ENCODE peak calls at places on chromosome 1, in ten cellular contexts. One of them, this sample, is unnamed.

GRCh38 chr1:46724991-46725735 is 6.2 kb upstream of the EFCAB14 start:
- DNase-seq in astrocyte of the spinal cord: peak
- DNase-seq in A673: peak
- DNase-seq in foreskin fibroblast: peak
- DNase-seq in colonic mucosa: peak
- DNase-seq in HFF-Myc: peak
- DNase-seq in lung: peak
- DNase-seq in psoas muscle: peak
- DNase-seq in ovary: peak
- DNase-seq in stomach: peak
- DNase-seq in this sample: peak

GRCh38 chr1:1233567-1233892 is 1.5 kb downstream of the B3GALT6 start:
- DNase-seq in astrocyte of the spinal cord: no peak
- DNase-seq in A673: no peak
- DNase-seq in foreskin fibroblast: no peak
- DNase-seq in colonic mucosa: no peak
- DNase-seq in HFF-Myc: no peak
- DNase-seq in lung: no peak
- DNase-seq in psoas muscle: no peak
- DNase-seq in ovary: no peak
- DNase-seq in stomach: no peak
- DNase-seq in this sample: no peak

GRCh38 chr1:94094466-94095111 is 26.4 kb downstream of the ABCA4 start:
- DNase-seq in astrocyte of the spinal cord: peak
- DNase-seq in A673: peak
- DNase-seq in foreskin fibroblast: peak
- DNase-seq in colonic mucosa: peak
- DNase-seq in HFF-Myc: no peak
- DNase-seq in lung: peak
- DNase-seq in psoas muscle: peak
- DNase-seq in ovary: peak
- DNase-seq in stomach: no peak
- DNase-seq in this sample: no peak

GRCh38 chr1:110308247-110308646 is 30.9 kb upstream of the RBM15 start:
- DNase-seq in astrocyte of the spinal cord: peak
- DNase-seq in A673: no peak
- DNase-seq in foreskin fibroblast: peak
- DNase-seq in colonic mucosa: no peak
- DNase-seq in HFF-Myc: no peak
- DNase-seq in lung: no peak
- DNase-seq in psoas muscle: no peak
- DNase-seq in ovary: no peak
- DNase-seq in stomach: no peak
- DNase-seq in this sample: no peak

GRCh38 chr1:35808376-35809155 is 750 bp downstream of the AGO4 start:
- DNase-seq in astrocyte of the spinal cord: peak
- DNase-seq in A673: peak
- DNase-seq in foreskin fibroblast: peak
- DNase-seq in colonic mucosa: peak
- DNase-seq in HFF-Myc: no peak
- DNase-seq in lung: peak
- DNase-seq in psoas muscle: peak
- DNase-seq in ovary: peak
- DNase-seq in stomach: peak
- DNase-seq in this sample: no peak

GRCh38 chr1:89841507-89841906 is 20.7 kb downstream of the LRRC8D start:
- DNase-seq in astrocyte of the spinal cord: no peak
- DNase-seq in A673: no peak
- DNase-seq in foreskin fibroblast: no peak
- DNase-seq in colonic mucosa: no peak
- DNase-seq in HFF-Myc: no peak
- DNase-seq in lung: no peak
- DNase-seq in psoas muscle: no peak
- DNase-seq in ovary: no peak
- DNase-seq in stomach: no peak
- DNase-seq in this sample: no peak

GRCh38 chr1:1893997-1894353 is 3.1 kb upstream of the GNB1 start:
- DNase-seq in astrocyte of the spinal cord: no peak
- DNase-seq in A673: no peak
- DNase-seq in foreskin fibroblast: no peak
- DNase-seq in colonic mucosa: no peak
- DNase-seq in HFF-Myc: no peak
- DNase-seq in lung: no peak
- DNase-seq in psoas muscle: no peak
- DNase-seq in ovary: no peak
- DNase-seq in stomach: no peak
- DNase-seq in this sample: no peak

GRCh38 chr1:50332941-50333594 is 90.2 kb downstream of the DMRTA2 start:
- DNase-seq in astrocyte of the spinal cord: peak
- DNase-seq in A673: peak
- DNase-seq in foreskin fibroblast: peak
- DNase-seq in colonic mucosa: peak
- DNase-seq in HFF-Myc: peak
- DNase-seq in lung: peak
- DNase-seq in psoas muscle: peak
- DNase-seq in ovary: peak
- DNase-seq in stomach: peak
- DNase-seq in this sample: peak

GRCh38 chr1:9631613-9632012 is 19.9 kb upstream of the PIK3CD start:
- DNase-seq in astrocyte of the spinal cord: no peak
- DNase-seq in A673: no peak
- DNase-seq in foreskin fibroblast: no peak
- DNase-seq in colonic mucosa: no peak
- DNase-seq in HFF-Myc: no peak
- DNase-seq in lung: no peak
- DNase-seq in psoas muscle: no peak
- DNase-seq in ovary: no peak
- DNase-seq in stomach: no peak
- DNase-seq in this sample: no peak

GRCh38 chr1:9628541-9629444 is 22.7 kb upstream of the PIK3CD start:
- DNase-seq in astrocyte of the spinal cord: no peak
- DNase-seq in A673: no peak
- DNase-seq in foreskin fibroblast: no peak
- DNase-seq in colonic mucosa: peak
- DNase-seq in HFF-Myc: no peak
- DNase-seq in lung: no peak
- DNase-seq in psoas muscle: no peak
- DNase-seq in ovary: no peak
- DNase-seq in stomach: no peak
- DNase-seq in this sample: no peak

GRCh38 chr1:9633493-9633892 is 18.0 kb upstream of the PIK3CD start:
- DNase-seq in astrocyte of the spinal cord: no peak
- DNase-seq in A673: no peak
- DNase-seq in foreskin fibroblast: no peak
- DNase-seq in colonic mucosa: no peak
- DNase-seq in HFF-Myc: no peak
- DNase-seq in lung: no peak
- DNase-seq in psoas muscle: no peak
- DNase-seq in ovary: no peak
- DNase-seq in stomach: no peak
- DNase-seq in this sample: no peak

GRCh38 chr1:9629445-9630201 is 21.9 kb upstream of the PIK3CD start:
- DNase-seq in astrocyte of the spinal cord: no peak
- DNase-seq in A673: no peak
- DNase-seq in foreskin fibroblast: no peak
- DNase-seq in colonic mucosa: peak
- DNase-seq in HFF-Myc: no peak
- DNase-seq in lung: peak
- DNase-seq in psoas muscle: peak
- DNase-seq in ovary: peak
- DNase-seq in stomach: peak
- DNase-seq in this sample: no peak

DNA sequence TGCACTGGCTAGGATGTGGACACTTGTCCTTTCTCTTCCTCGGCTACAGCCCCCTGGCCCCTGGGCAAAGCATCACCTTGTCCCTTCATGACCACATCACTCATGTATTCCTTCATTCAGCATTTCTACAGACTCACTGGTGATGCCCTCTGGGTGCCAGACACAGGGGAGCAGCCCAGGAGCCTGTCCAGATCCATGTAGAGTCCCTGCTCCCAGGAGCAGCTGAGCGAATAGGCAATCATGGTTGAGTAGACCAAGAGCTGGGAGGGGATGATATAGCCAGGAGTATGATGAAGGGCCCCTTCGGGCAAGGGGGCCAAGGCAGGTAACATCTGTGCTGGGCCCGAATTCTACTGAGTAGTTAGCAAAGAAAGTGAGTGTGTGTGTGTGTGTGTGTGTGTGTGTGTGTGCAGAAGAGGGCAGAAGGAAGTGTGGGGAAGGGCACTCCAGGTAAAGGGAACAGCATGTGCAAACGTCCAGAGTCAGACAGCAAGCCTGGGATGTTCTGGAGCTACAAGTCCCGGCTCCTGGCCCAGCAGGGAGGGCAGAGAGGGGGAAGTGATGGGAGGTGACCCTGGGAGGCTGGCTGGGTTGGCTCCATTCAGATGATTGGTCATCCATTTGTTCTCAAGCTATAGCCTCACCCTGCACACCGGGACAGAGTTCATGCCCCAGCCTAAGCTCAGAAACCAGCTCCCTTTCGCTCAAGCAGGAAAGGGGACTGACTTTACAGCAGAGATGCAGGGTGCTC is 21.0 kb upstream of the PIK3CD start:
- DNase-seq in astrocyte of the spinal cord: no peak
- DNase-seq in A673: no peak
- DNase-seq in foreskin fibroblast: no peak
- DNase-seq in colonic mucosa: no peak
- DNase-seq in HFF-Myc: no peak
- DNase-seq in lung: no peak
- DNase-seq in psoas muscle: no peak
- DNase-seq in ovary: no peak
- DNase-seq in stomach: no peak
- DNase-seq in this sample: no peak
- H3K4me3 ChIP-seq in astrocyte of the spinal cord: no peak
- H3K4me3 ChIP-seq in A673: no peak
- H3K4me3 ChIP-seq in foreskin fibroblast: no peak
- H3K4me3 ChIP-seq in colonic mucosa: peak
- H3K4me3 ChIP-seq in HFF-Myc: no peak
- H3K4me3 ChIP-seq in lung: no peak
- H3K4me3 ChIP-seq in psoas muscle: no peak
- H3K4me3 ChIP-seq in ovary: no peak
- H3K4me3 ChIP-seq in stomach: peak
- H3K4me3 ChIP-seq in this sample: no peak

GRCh38 chr1:226663327-226663704 is 75.8 kb downstream of the ITPKB start:
- DNase-seq in astrocyte of the spinal cord: no peak
- DNase-seq in A673: no peak
- DNase-seq in foreskin fibroblast: no peak
- DNase-seq in colonic mucosa: no peak
- DNase-seq in HFF-Myc: no peak
- DNase-seq in lung: no peak
- DNase-seq in psoas muscle: no peak
- DNase-seq in ovary: no peak
- DNase-seq in stomach: no peak
- DNase-seq in this sample: no peak

GRCh38 chr1:226661271-226661670 is 77.8 kb downstream of the ITPKB start:
- DNase-seq in astrocyte of the spinal cord: no peak
- DNase-seq in A673: no peak
- DNase-seq in foreskin fibroblast: no peak
- DNase-seq in colonic mucosa: no peak
- DNase-seq in HFF-Myc: no peak
- DNase-seq in lung: no peak
- DNase-seq in psoas muscle: no peak
- DNase-seq in ovary: no peak
- DNase-seq in stomach: no peak
- DNase-seq in this sample: no peak

GRCh38 chr1:226660410-226661182 is 78.5 kb downstream of the ITPKB start:
- DNase-seq in astrocyte of the spinal cord: no peak
- DNase-seq in A673: no peak
- DNase-seq in foreskin fibroblast: no peak
- DNase-seq in colonic mucosa: no peak
- DNase-seq in HFF-Myc: no peak
- DNase-seq in lung: no peak
- DNase-seq in psoas muscle: peak
- DNase-seq in ovary: no peak
- DNase-seq in stomach: no peak
- DNase-seq in this sample: no peak

GRCh38 chr1:226662704-226663326 is 76.3 kb downstream of the ITPKB start:
- DNase-seq in astrocyte of the spinal cord: peak
- DNase-seq in A673: peak
- DNase-seq in foreskin fibroblast: peak
- DNase-seq in colonic mucosa: peak
- DNase-seq in HFF-Myc: peak
- DNase-seq in lung: peak
- DNase-seq in psoas muscle: peak
- DNase-seq in ovary: peak
- DNase-seq in stomach: peak
- DNase-seq in this sample: peak

DNA sequence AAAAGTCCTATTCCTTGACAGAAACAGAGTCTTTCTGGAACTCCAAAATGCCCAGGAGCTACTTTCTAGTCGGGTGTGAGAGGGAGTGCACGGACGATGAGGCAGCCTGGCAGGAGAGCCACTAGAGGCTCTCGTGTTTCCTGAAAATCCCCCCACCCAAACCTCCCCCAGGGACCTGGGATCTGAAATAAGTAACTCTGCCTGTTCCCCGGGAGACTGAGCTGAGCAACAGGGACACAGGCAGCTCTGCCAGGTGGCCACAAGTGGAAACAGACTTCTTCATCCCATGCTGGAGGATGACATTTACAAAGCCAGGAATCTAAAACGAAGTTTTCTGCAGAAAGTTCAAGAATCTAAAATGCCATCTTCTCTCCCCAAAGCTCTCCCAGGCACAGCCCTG is 77.1 kb downstream of the ITPKB start:
- DNase-seq in astrocyte of the spinal cord: no peak
- DNase-seq in A673: peak
- DNase-seq in foreskin fibroblast: peak
- DNase-seq in colonic mucosa: no peak
- DNase-seq in HFF-Myc: no peak
- DNase-seq in lung: no peak
- DNase-seq in psoas muscle: no peak
- DNase-seq in ovary: no peak
- DNase-seq in stomach: no peak
- DNase-seq in this sample: no peak
- TF ChIP-seq CTCF in astrocyte of the spinal cord: peak
- TF ChIP-seq CTCF in A673: peak
- TF ChIP-seq CTCF in foreskin fibroblast: no peak
- TF ChIP-seq CTCF in colonic mucosa: no peak
- TF ChIP-seq CTCF in HFF-Myc: no peak
- TF ChIP-seq CTCF in lung: no peak
- TF ChIP-seq CTCF in psoas muscle: no peak
- TF ChIP-seq CTCF in ovary: no peak
- TF ChIP-seq CTCF in stomach: no peak
- TF ChIP-seq CTCF in this sample: peak

DNA sequence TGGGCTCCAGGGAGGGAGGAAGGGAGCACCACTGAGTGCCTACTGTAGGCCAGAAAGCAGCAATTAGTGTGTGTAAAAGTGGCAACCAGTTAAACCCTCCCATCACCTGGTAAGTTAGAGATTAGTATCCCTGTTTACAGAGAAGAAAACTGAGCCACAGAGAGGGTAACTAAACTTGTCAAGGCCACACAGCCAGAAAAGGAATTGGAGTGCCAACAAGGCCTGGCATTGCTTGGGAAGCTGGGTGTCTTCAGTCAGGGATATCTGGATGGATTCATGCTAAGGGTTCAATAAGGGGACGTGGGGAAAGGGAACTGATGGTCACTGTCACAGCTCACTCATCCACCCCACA is 23.6 kb upstream of the ADGRB2 start:
- DNase-seq in astrocyte of the spinal cord: no peak
- DNase-seq in A673: no peak
- DNase-seq in foreskin fibroblast: no peak
- DNase-seq in colonic mucosa: no peak
- DNase-seq in HFF-Myc: no peak
- DNase-seq in lung: no peak
- DNase-seq in psoas muscle: no peak
- DNase-seq in ovary: no peak
- DNase-seq in stomach: no peak
- DNase-seq in this sample: no peak
- H3K4me3 ChIP-seq in astrocyte of the spinal cord: peak
- H3K4me3 ChIP-seq in A673: peak
- H3K4me3 ChIP-seq in foreskin fibroblast: peak
- H3K4me3 ChIP-seq in colonic mucosa: no peak
- H3K4me3 ChIP-seq in HFF-Myc: peak
- H3K4me3 ChIP-seq in lung: no peak
- H3K4me3 ChIP-seq in psoas muscle: peak
- H3K4me3 ChIP-seq in ovary: no peak
- H3K4me3 ChIP-seq in stomach: no peak
- H3K4me3 ChIP-seq in this sample: peak

GRCh38 chr1:17549384-17549783 is 9.9 kb downstream of the ARHGEF10L start:
- DNase-seq in astrocyte of the spinal cord: no peak
- DNase-seq in A673: no peak
- DNase-seq in foreskin fibroblast: no peak
- DNase-seq in colonic mucosa: no peak
- DNase-seq in HFF-Myc: no peak
- DNase-seq in lung: no peak
- DNase-seq in psoas muscle: no peak
- DNase-seq in ovary: no peak
- DNase-seq in stomach: no peak
- DNase-seq in this sample: no peak

GRCh38 chr1:17550684-17551584 is 11.4 kb downstream of the ARHGEF10L start:
- DNase-seq in astrocyte of the spinal cord: no peak
- DNase-seq in A673: no peak
- DNase-seq in foreskin fibroblast: no peak
- DNase-seq in colonic mucosa: peak
- DNase-seq in HFF-Myc: no peak
- DNase-seq in lung: no peak
- DNase-seq in psoas muscle: no peak
- DNase-seq in ovary: no peak
- DNase-seq in stomach: peak
- DNase-seq in this sample: no peak

GRCh38 chr1:17545354-17545753 is 5.9 kb downstream of the ARHGEF10L start:
- DNase-seq in astrocyte of the spinal cord: peak
- DNase-seq in A673: no peak
- DNase-seq in foreskin fibroblast: peak
- DNase-seq in colonic mucosa: peak
- DNase-seq in HFF-Myc: no peak
- DNase-seq in lung: no peak
- DNase-seq in psoas muscle: no peak
- DNase-seq in ovary: no peak
- DNase-seq in stomach: no peak
- DNase-seq in this sample: no peak

GRCh38 chr1:17544951-17545350 is 5.5 kb downstream of the ARHGEF10L start:
- DNase-seq in astrocyte of the spinal cord: no peak
- DNase-seq in A673: no peak
- DNase-seq in foreskin fibroblast: no peak
- DNase-seq in colonic mucosa: peak
- DNase-seq in HFF-Myc: no peak
- DNase-seq in lung: no peak
- DNase-seq in psoas muscle: no peak
- DNase-seq in ovary: no peak
- DNase-seq in stomach: no peak
- DNase-seq in this sample: no peak

GRCh38 chr1:17547271-17547670 is 7.8 kb downstream of the ARHGEF10L start:
- DNase-seq in astrocyte of the spinal cord: no peak
- DNase-seq in A673: no peak
- DNase-seq in foreskin fibroblast: no peak
- DNase-seq in colonic mucosa: no peak
- DNase-seq in HFF-Myc: no peak
- DNase-seq in lung: no peak
- DNase-seq in psoas muscle: no peak
- DNase-seq in ovary: no peak
- DNase-seq in stomach: no peak
- DNase-seq in this sample: no peak
- TF ChIP-seq CTCF in astrocyte of the spinal cord: no peak
- TF ChIP-seq CTCF in A673: no peak
- TF ChIP-seq CTCF in foreskin fibroblast: no peak
- TF ChIP-seq CTCF in colonic mucosa: no peak
- TF ChIP-seq CTCF in HFF-Myc: no peak
- TF ChIP-seq CTCF in lung: no peak
- TF ChIP-seq CTCF in psoas muscle: no peak
- TF ChIP-seq CTCF in ovary: no peak
- TF ChIP-seq CTCF in stomach: no peak
- TF ChIP-seq CTCF in this sample: no peak

This sample was measured in retinal pigment epithelial cell.